ENCODE peak calls at places on chromosomes 12 and 14, in nine cellular contexts. R is stimulated activated CD8-positive, alpha-beta memory T cell treated with anti-CD3 and anti-CD28 coated beads, Interleukin-7, amount 100 ng/mL, for 4 hours; P is iPS-NIHi11; S is activated T-cell treated with anti-CD3 and anti-CD28 coated beads, Interleukin-2, amount 50 U/mL, for 72 hours; K is activated T-helper 2 cell treated with anti-CD3 and anti-CD28 coated beads, Interferon-gamma antibody, Interleukin-2, Interleukin-4, amounts not matched to agents 10 μg/mL and 5 μg/mL and 100 μg/mL, durations not matched to agents 14 hours and 24 hours and 36 hours; Q is HT1080; A is Right ventricle myocardium superior; O is EL; N is NAMALWA. I is an unnamed sample.
A peak's percentile ranks its signal among the peaks of the same experiment; 100 is the strongest.

GRCh38 chr14:103103461-103104388 is 9.2 kb downstream of the EXOC3L4 start:
- DNase-seq in A (peak; percentile 83), S (no peak), P (peak; percentile 82), N (no peak), Q (peak; percentile 68), K (no peak), O (peak; percentile 69), R (no peak), I (peak; percentile 61)

GRCh38 chr12:50641566-50641965 is 122.3 kb upstream of the ATF1 start:
- DNase-seq in S (no peak), R (no peak), A (no peak), K (no peak), N (no peak), Q (no peak), P (no peak), O (no peak), I (no peak)

GRCh38 chr12:93884794-93885460 is 207.8 kb downstream of the CRADD start:
- DNase-seq in Q (no peak), A (no peak), R (no peak), O (peak; percentile 45), S (no peak), K (no peak), N (no peak), P (no peak), I (no peak)

GRCh38 chr14:31070431-31070830 is 44.3 kb upstream of the STRN3 start:
- DNase-seq in K (no peak), N (no peak), O (peak; percentile 91), Q (peak; percentile 73), S (no peak), R (no peak), A (no peak), P (no peak), I (no peak)

GRCh38 chr14:29282169-29282568 is 515.6 kb downstream of the FOXG1 start:
- DNase-seq in S (no peak), R (no peak), A (no peak), N (no peak), P (no peak), K (no peak), O (peak; percentile 67), Q (peak; percentile 29), I (no peak)

GRCh38 chr12:46831335-46832083 is 5.7 kb upstream of the SLC38A4 start:
- DNase-seq in Q (no peak), K (no peak), A (peak; percentile 87), R (no peak), N (no peak), P (peak; percentile 42), S (no peak), O (peak; percentile 20), I (peak; percentile 9)

GRCh38 chr12:26678697-26679660 is 154.0 kb downstream of the ITPR2 start:
- DNase-seq in P (peak; percentile 35), S (no peak), R (no peak), O (peak; percentile 16), Q (peak; percentile 21), N (no peak), K (no peak), A (no peak), I (no peak)

GRCh38 chr12:46908236-46908935 is 82.6 kb upstream of the SLC38A4 start:
- DNase-seq in S (no peak), Q (peak; percentile 72), A (no peak), P (no peak), O (peak; percentile 85), N (no peak), R (no peak), K (no peak), I (no peak)

GRCh38 chr12:112480931-112481330 is 62.2 kb downstream of the PTPN11 start:
- DNase-seq in N (no peak), R (no peak), O (no peak), K (no peak), A (no peak), S (no peak), P (no peak), Q (no peak), I (no peak)

GRCh38 chr12:6065872-6066217 is 58.6 kb downstream of the VWF start:
- DNase-seq in N (no peak), O (no peak), R (no peak), P (no peak), Q (no peak), S (no peak), K (no peak), A (no peak), I (no peak)

GRCh38 chr12:66065623-66066022 is 64.9 kb downstream of the LLPH start:
- DNase-seq in A (no peak), Q (no peak), S (no peak), K (no peak), R (no peak), P (no peak), N (no peak), O (peak; percentile 57), I (no peak)

GRCh38 chr12:3837049-3837448 is 36.1 kb downstream of the PARP11 start:
- DNase-seq in K (no peak), O (no peak), A (no peak), S (no peak), N (peak; percentile 55), R (no peak), P (no peak), Q (no peak), I (no peak)

GRCh38 chr12:5377997-5378596 is 53.8 kb upstream of the NTF3 start:
- DNase-seq in O (no peak), P (no peak), N (no peak), S (no peak), Q (no peak), R (no peak), A (no peak), K (no peak), I (peak; percentile 82)

GRCh38 chr12:49827351-49828099 is 688 bp downstream of the NCKAP5L start:
- DNase-seq in K (no peak), R (peak; percentile 26), Q (peak; percentile 73), A (peak; percentile 87), S (peak; percentile 49), N (peak; percentile 59), O (peak; percentile 83), P (peak; percentile 91), I (peak; percentile 17)